ENCODE peak calls at places on chromosomes 12 and 14, in five cellular contexts. N is NCI-H460, J is germinal center, P is A172, K is MCF 10A. Q is an unnamed sample.

GRCh38 chr12:53115112-53115890 is 12.0 kb downstream of the SOAT2 start:
- DNase-seq in P (no peak), K (no peak), N (no peak), J (no peak), Q (no peak)

GRCh38 chr12:59484575-59484974 is 111.3 kb upstream of the SLC16A7 start:
- DNase-seq in N (no peak), P (no peak), K (no peak), J (peak), Q (no peak)

GRCh38 chr12:105449406-105449805 is 118.9 kb downstream of the C12orf75 start:
- DNase-seq in K (no peak), N (no peak), P (no peak), J (no peak), Q (no peak)

GRCh38 chr12:89162704-89163261 is 189.5 kb downstream of the DUSP6 start:
- DNase-seq in P (peak), N (peak), K (peak), J (no peak), Q (no peak)

GRCh38 chr12:14885718-14886201 is at the start of gene MGP:
- DNase-seq in J (no peak), N (no peak), K (peak), P (peak), Q (no peak)

GRCh38 chr12:124174406-124174805 is 120.5 kb upstream of the RFLNA start:
- DNase-seq in K (no peak), P (peak), N (no peak), J (no peak), Q (no peak)

GRCh38 chr14:88990856-88991255 is 166.4 kb downstream of the TTC8 start:
- DNase-seq in N (no peak), J (no peak), P (no peak), K (no peak), Q (no peak)

GRCh38 chr14:68526420-68527105 is 266.3 kb downstream of the ZFP36L1 start:
- DNase-seq in N (peak), P (peak), K (peak), J (no peak), Q (peak)

GRCh38 chr14:77040309-77040994 is 11.9 kb upstream of the IRF2BPL start:
- DNase-seq in K (peak), P (peak), J (peak), N (peak), Q (peak)

GRCh38 chr12:66352197-66352596 is 49.9 kb downstream of the HELB start:
- DNase-seq in J (peak), N (peak), P (peak), K (peak), Q (peak)

GRCh38 chr12:90280033-90280432 is 571.4 kb upstream of the ATP2B1 start:
- DNase-seq in P (peak), J (no peak), K (no peak), N (no peak), Q (no peak)

GRCh38 chr12:120117961-120118709 is 1.6 kb upstream of the RAB35 start:
- DNase-seq in N (peak), P (peak), J (no peak), K (peak), Q (peak)